ENCODE peak calls at places on chromosomes 5 and 9, in ten cellular contexts. X is A549, R is tibial nerve, Q is H1, D is adrenal gland, O is breast epithelium, U is esophagus squamous epithelium, K is HCT116, H is spleen, V is thyroid gland. J is an unnamed sample.
A peak's percentile ranks its signal among the peaks of the same experiment; 100 is the strongest.

GRCh38 chr9:82763631-82764030 is 299.3 kb downstream of the RASEF start:
- DNase-seq in X (no peak), R (no peak), Q (no peak), D (no peak), O (no peak), U (no peak), K (no peak), H (no peak), V (no peak), J (no peak)

GRCh38 chr9:1604942-1605560 is 410.1 kb upstream of the SMARCA2 start:
- DNase-seq in X (no peak), R (peak; percentile 22), Q (no peak), D (no peak), O (no peak), U (no peak), K (no peak), H (no peak), V (no peak), J (no peak)

GRCh38 chr9:71916834-71917534 is 5.5 kb downstream of the C9orf85 start:
- DNase-seq in X (no peak), R (no peak), Q (no peak), D (no peak), O (no peak), U (no peak), K (no peak), H (no peak), V (no peak), J (no peak)

GRCh38 chr9:84230355-84231136 is 110.0 kb downstream of the SLC28A3 start:
- DNase-seq in X (no peak), R (no peak), Q (no peak), D (no peak), O (no peak), U (no peak), K (no peak), H (no peak), V (peak; percentile 14), J (no peak)

GRCh38 chr5:75089137-75089536 is 36.8 kb upstream of the GCNT4 start:
- DNase-seq in X (no peak), R (no peak), Q (no peak), D (no peak), O (no peak), U (no peak), K (no peak), H (no peak), V (no peak), J (no peak)

GRCh38 chr5:179319741-179320281 is 25.4 kb downstream of the ADAMTS2 start:
- DNase-seq in X (no peak), R (no peak), Q (no peak), D (no peak), O (no peak), U (no peak), K (no peak), H (peak; percentile 63), V (no peak), J (no peak)

GRCh38 chr5:110431603-110432002 is 294.9 kb downstream of the TMEM232 start:
- DNase-seq in X (no peak), R (no peak), Q (no peak), D (no peak), O (no peak), U (no peak), K (no peak), H (no peak), V (no peak), J (no peak)

GRCh38 chr9:35177520-35177919 is 15.7 kb downstream of the UNC13B start:
- DNase-seq in X (no peak), R (no peak), Q (no peak), D (no peak), O (no peak), U (no peak), K (no peak), H (no peak), V (no peak), J (no peak)

DNA sequence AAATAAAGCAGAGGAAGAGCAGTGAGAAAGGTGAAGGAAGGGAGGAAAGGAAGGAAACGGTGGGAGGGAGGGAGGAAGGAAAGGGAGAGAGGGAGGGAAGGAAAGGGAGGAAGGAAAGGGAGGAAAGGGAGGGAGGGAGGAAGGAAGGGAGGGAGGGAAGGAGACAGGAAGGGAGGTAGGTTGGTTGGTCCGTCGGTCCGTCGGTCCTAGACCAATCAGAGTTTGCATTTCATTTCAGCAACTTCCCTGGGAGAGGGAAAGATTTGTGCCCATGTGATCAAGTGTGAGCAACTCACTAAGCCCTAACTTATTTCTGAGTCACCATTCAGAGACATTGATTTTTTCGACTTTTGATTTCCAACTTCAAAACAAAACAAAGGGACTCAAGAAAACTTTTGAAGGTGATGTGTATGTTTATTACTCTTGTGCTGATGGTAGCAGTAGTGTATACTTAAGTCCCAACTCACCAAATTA is 18.8 kb downstream of the NANS start:
- DNase-seq in X (no peak), R (peak; percentile 24), Q (no peak), D (no peak), O (no peak), U (no peak), K (peak; percentile 40), H (peak; percentile 1), V (no peak), J (no peak)
- H3K27ac ChIP-seq in X (no peak overlapping the region), R (peak overlapping the region; percentile 67), Q (no peak overlapping the region), D (no peak overlapping the region), O (peak overlapping the region; percentile 6), U (peak overlapping the region; percentile 83), K (no peak overlapping the region), H (peak overlapping the region; percentile 73), V (no peak overlapping the region), J (no peak overlapping the region)

GRCh38 chr5:178152491-178153444 is 917 bp downstream of the NHP2 start:
- DNase-seq in X (no peak), R (no peak), Q (no peak), D (no peak), O (no peak), U (no peak), K (no peak), H (peak; percentile 78), V (no peak), J (no peak)

GRCh38 chr5:178155065-178155464 is 1.4 kb upstream of the NHP2 start:
- DNase-seq in X (no peak), R (no peak), Q (no peak), D (no peak), O (no peak), U (no peak), K (no peak), H (no peak), V (no peak), J (no peak)

GRCh38 chr5:178150977-178151734 is 2.5 kb downstream of the NHP2 start:
- DNase-seq in X (no peak), R (no peak), Q (no peak), D (peak; percentile 49), O (no peak), U (no peak), K (no peak), H (peak; percentile 66), V (peak; percentile 21), J (no peak)

GRCh38 chr5:178149199-178149932 is 4.3 kb downstream of the NHP2 start:
- DNase-seq in X (no peak), R (no peak), Q (no peak), D (no peak), O (no peak), U (no peak), K (no peak), H (peak; percentile 65), V (no peak), J (no peak)

DNA sequence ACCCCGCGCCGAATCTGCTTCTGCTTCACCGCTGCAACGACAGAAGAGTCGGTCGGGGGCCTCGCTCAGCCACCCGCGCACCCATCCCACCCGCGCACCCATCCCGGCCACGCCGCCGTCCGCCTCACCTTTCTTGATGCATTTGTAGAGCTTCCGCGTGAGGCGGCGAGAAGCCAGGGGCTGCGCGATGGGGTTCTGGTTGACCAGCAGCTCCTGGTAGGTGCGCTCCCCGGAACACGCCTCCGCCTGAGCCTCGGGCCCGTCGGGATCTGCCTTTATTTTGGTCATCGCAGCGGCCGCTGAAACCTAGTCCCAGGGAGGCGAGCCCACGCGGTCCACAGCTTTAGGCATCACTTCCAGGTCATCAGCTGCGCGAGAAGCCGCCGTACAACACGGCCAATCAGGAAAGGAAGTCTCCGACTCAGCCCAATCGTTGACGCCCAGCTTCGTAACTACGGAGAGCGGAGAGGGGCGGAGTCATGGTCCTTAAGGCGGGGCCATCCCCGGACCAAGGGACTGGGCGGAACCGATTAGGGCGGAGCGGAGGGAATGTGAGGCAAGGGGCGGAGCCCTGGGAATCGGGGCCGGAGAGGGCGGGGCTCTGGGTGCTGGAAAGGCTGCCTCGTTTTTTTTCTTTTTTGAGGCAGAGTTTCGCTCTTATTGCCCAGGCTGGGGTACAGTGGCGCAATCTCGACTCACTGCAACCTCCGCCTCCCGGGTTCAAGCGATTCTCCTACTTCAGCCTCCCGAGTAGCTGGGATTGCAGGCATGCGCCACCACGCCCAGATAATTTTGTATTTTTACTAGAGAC is at the start of gene NHP2:
- DNase-seq in X (peak; percentile 95), R (peak; percentile 99), Q (peak; percentile 99), D (peak; percentile 99), O (peak; percentile 98), U (peak; percentile 89), K (peak; percentile 98), H (peak; percentile 99), V (peak; percentile 98), J (peak; percentile 99)
- TF ChIP-seq POLR2A in X (peak; percentile 46), R (no peak), Q (peak; percentile 60), D (peak; percentile 84), O (peak; percentile 20), U (peak; percentile 53), K (peak; percentile 26), H (no peak), V (no peak), J (peak; percentile 23)

GRCh38 chr5:177085985-177086917 is at the start of gene FGFR4:
- DNase-seq in X (peak; percentile 79), R (peak; percentile 25), Q (peak; percentile 93), D (peak; percentile 75), O (peak; percentile 76), U (peak; percentile 30), K (peak; percentile 78), H (peak; percentile 86), V (peak; percentile 58), J (peak; percentile 72)

GRCh38 chr5:177089825-177090641 is 3.3 kb downstream of the FGFR4 start:
- DNase-seq in X (no peak), R (no peak), Q (no peak), D (no peak), O (no peak), U (no peak), K (no peak), H (no peak), V (no peak), J (no peak)

GRCh38 chr5:177089146-177089545 is 2.4 kb downstream of the FGFR4 start:
- DNase-seq in X (no peak), R (no peak), Q (no peak), D (peak; percentile 41), O (no peak), U (no peak), K (no peak), H (no peak), V (no peak), J (no peak)

GRCh38 chr5:177087707-177088005 is 941 bp downstream of the FGFR4 start:
- DNase-seq in X (no peak), R (no peak), Q (no peak), D (no peak), O (no peak), U (no peak), K (no peak), H (no peak), V (no peak), J (no peak)

DNA sequence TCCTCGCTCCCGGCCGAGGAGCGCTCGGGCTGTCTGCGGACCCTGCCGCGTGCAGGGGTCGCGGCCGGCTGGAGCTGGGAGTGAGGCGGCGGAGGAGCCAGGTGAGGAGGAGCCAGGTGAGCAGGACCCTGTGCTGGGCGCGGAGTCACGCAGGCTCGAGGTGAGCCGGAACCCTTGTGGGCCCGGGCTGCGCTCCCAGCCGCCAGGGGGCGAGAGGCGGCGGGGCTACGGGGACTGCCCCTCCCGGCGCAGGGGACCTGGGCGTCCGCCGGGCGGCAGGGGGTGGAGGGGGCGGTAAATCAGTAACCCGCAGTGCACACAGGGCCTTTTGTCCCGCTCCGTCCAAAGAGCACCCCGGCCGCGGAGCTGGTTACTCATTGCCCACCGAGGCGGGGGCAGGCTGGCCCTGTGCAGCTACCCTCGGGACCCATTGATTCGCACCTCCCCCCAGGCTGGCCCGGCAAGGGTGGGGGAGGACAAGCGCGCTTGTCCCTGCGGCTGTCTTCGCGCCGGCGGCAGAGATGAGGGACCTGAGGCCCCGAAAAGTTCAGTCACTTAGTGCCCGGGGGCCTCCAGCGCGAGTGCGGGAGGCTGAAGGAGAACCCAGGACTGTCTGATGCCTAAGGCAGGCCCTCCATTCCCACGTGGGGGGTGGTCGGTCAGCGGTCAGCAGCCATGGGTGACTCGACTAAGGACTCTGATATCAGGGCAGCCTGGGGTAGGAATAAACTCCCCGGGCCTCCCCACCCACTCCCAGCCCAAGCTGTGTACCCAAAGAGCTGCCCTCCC is 397 bp downstream of the FGFR4 start:
- DNase-seq in X (peak; percentile 92), R (no peak), Q (peak; percentile 90), D (peak; percentile 62), O (no peak), U (no peak), K (peak; percentile 61), H (peak; percentile 91), V (no peak), J (peak; percentile 93)
- TF ChIP-seq CTCF in X (peak; percentile 71), R (peak; percentile 66), Q (peak; percentile 82), D (peak; percentile 53), O (no peak), U (peak; percentile 57), K (no peak), H (peak; percentile 83), V (no peak), J (peak; percentile 88)

DNA sequence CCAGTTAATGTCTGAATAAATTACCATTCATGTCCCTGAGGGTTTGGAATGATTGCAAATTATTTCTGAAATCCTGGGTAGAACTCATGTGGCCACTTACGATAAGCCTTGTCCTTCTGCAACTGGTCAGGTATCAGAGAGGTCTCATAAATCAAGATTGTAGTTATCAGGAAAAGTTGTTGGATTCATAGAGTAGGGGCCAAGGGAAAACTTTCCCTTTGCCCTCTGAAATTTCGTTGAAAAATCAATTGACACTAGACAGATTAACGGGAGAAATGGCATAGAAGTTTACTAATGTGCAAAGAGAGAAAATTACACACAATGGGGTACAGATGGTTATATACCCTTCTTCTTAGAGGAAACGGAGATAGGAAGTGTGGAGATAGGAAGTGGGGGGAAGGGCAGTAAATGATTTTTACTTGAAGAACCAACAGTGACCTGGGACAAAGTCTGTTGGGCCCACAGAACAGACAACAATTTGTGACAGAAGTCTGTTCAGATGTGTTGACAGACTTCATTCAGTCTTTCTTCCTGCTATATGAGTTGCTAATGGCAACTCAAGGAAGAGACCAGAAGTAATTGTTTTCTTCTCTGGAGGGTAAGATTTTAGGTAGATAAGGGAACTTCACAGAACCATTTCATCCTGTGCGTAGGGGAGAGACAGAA is 178.0 kb downstream of the C9orf152 start:
- DNase-seq in X (no peak), R (no peak), Q (no peak), D (no peak), O (no peak), U (no peak), K (no peak), H (no peak), V (no peak), J (no peak)
- H3K27ac ChIP-seq in X (peak overlapping the region; percentile 47), R (no peak overlapping the region), Q (no peak overlapping the region), D (peak overlapping the region; percentile 55), O (peak overlapping the region; percentile 41), U (peak overlapping the region; percentile 54), K (no peak overlapping the region), H (peak overlapping the region; percentile 71), V (peak overlapping the region; percentile 2), J (peak overlapping the region; percentile 20)